ENCODE peak calls at places on chromosomes 6 and 20, in six cellular contexts. One of them, this sample, is unnamed.

GRCh38 chr6:119349041-119349340 is 570 bp downstream of the MAN1A1 start:
- DNase-seq in NT2/D1: no peak
- DNase-seq in esophagus muscularis mucosa: no peak
- DNase-seq in aorta: no peak
- DNase-seq in ascending aorta: no peak
- DNase-seq in CD4-positive, CD25-positive, alpha-beta regulatory T cell: no peak
- DNase-seq in this sample: no peak

GRCh38 chr6:63928613-63929012 is 293.0 kb downstream of the PHF3 start:
- DNase-seq in esophagus muscularis mucosa: no peak
- DNase-seq in NT2/D1: no peak
- DNase-seq in ascending aorta: no peak
- DNase-seq in CD4-positive, CD25-positive, alpha-beta regulatory T cell: no peak
- DNase-seq in aorta: no peak
- DNase-seq in this sample: no peak

GRCh38 chr6:55886185-55886836 is 10.9 kb upstream of the BMP5 start:
- DNase-seq in NT2/D1: no peak
- DNase-seq in ascending aorta: no peak
- DNase-seq in aorta: no peak
- DNase-seq in CD4-positive, CD25-positive, alpha-beta regulatory T cell: no peak
- DNase-seq in esophagus muscularis mucosa: no peak
- DNase-seq in this sample: no peak

GRCh38 chr20:17873410-17874270 is 95.0 kb downstream of the SNX5 start:
- DNase-seq in NT2/D1: no peak
- DNase-seq in ascending aorta: peak; percentile 55
- DNase-seq in CD4-positive, CD25-positive, alpha-beta regulatory T cell: no peak
- DNase-seq in aorta: peak; percentile 94
- DNase-seq in esophagus muscularis mucosa: no peak
- DNase-seq in this sample: no peak

GRCh38 chr6:57207141-57207540 is 15.0 kb downstream of the RAB23 start:
- DNase-seq in NT2/D1: no peak
- DNase-seq in aorta: no peak
- DNase-seq in CD4-positive, CD25-positive, alpha-beta regulatory T cell: no peak
- DNase-seq in esophagus muscularis mucosa: no peak
- DNase-seq in ascending aorta: no peak
- DNase-seq in this sample: no peak

GRCh38 chr20:48157970-48158369 is 372.7 kb upstream of the SULF2 start:
- DNase-seq in esophagus muscularis mucosa: no peak
- DNase-seq in NT2/D1: no peak
- DNase-seq in aorta: peak; percentile 55
- DNase-seq in ascending aorta: no peak
- DNase-seq in CD4-positive, CD25-positive, alpha-beta regulatory T cell: no peak
- DNase-seq in this sample: no peak

GRCh38 chr6:85405175-85405852 is 44.6 kb upstream of the NT5E start:
- DNase-seq in CD4-positive, CD25-positive, alpha-beta regulatory T cell: no peak
- DNase-seq in aorta: no peak
- DNase-seq in NT2/D1: no peak
- DNase-seq in esophagus muscularis mucosa: no peak
- DNase-seq in ascending aorta: no peak
- DNase-seq in this sample: no peak

GRCh38 chr20:517221-517620 is 26.4 kb downstream of the CSNK2A1 start:
- DNase-seq in NT2/D1: no peak
- DNase-seq in esophagus muscularis mucosa: no peak
- DNase-seq in ascending aorta: no peak
- DNase-seq in CD4-positive, CD25-positive, alpha-beta regulatory T cell: no peak
- DNase-seq in aorta: no peak
- DNase-seq in this sample: no peak

GRCh38 chr20:4956200-4956810 is 45.0 kb downstream of the SLC23A2 start:
- DNase-seq in ascending aorta: no peak
- DNase-seq in aorta: no peak
- DNase-seq in esophagus muscularis mucosa: no peak
- DNase-seq in CD4-positive, CD25-positive, alpha-beta regulatory T cell: peak; percentile 56
- DNase-seq in NT2/D1: peak; percentile 54
- DNase-seq in this sample: no peak

GRCh38 chr20:40536866-40537265 is 152.2 kb downstream of the MAFB start:
- DNase-seq in CD4-positive, CD25-positive, alpha-beta regulatory T cell: no peak
- DNase-seq in ascending aorta: no peak
- DNase-seq in aorta: no peak
- DNase-seq in NT2/D1: no peak
- DNase-seq in esophagus muscularis mucosa: no peak
- DNase-seq in this sample: no peak

GRCh38 chr20:58127731-58128130 is 100.7 kb downstream of the ANKRD60 start:
- DNase-seq in aorta: no peak
- DNase-seq in NT2/D1: no peak
- DNase-seq in CD4-positive, CD25-positive, alpha-beta regulatory T cell: no peak
- DNase-seq in esophagus muscularis mucosa: peak; percentile 50
- DNase-seq in ascending aorta: no peak
- DNase-seq in this sample: no peak

GRCh38 chr20:1816384-1817381 is 78.5 kb upstream of the SIRPA start:
- DNase-seq in NT2/D1: no peak
- DNase-seq in aorta: no peak
- DNase-seq in esophagus muscularis mucosa: peak; percentile 90
- DNase-seq in ascending aorta: no peak
- DNase-seq in CD4-positive, CD25-positive, alpha-beta regulatory T cell: no peak
- DNase-seq in this sample: no peak

GRCh38 chr6:27593200-27593818 is 120.4 kb upstream of the ZNF184 start:
- DNase-seq in esophagus muscularis mucosa: no peak
- DNase-seq in aorta: no peak
- DNase-seq in ascending aorta: no peak
- DNase-seq in CD4-positive, CD25-positive, alpha-beta regulatory T cell: no peak
- DNase-seq in NT2/D1: no peak
- DNase-seq in this sample: no peak

GRCh38 chr6:115914098-115914497 is 146.6 kb downstream of the FRK start:
- DNase-seq in CD4-positive, CD25-positive, alpha-beta regulatory T cell: no peak
- DNase-seq in aorta: no peak
- DNase-seq in NT2/D1: no peak
- DNase-seq in ascending aorta: no peak
- DNase-seq in esophagus muscularis mucosa: no peak
- DNase-seq in this sample: no peak

GRCh38 chr6:100232791-100233573 is 231.7 kb downstream of the SIM1 start:
- DNase-seq in aorta: no peak
- DNase-seq in ascending aorta: no peak
- DNase-seq in CD4-positive, CD25-positive, alpha-beta regulatory T cell: no peak
- DNase-seq in NT2/D1: no peak
- DNase-seq in esophagus muscularis mucosa: no peak
- DNase-seq in this sample: no peak

GRCh38 chr6:138115191-138115590 is 8.0 kb upstream of the PERP start:
- DNase-seq in CD4-positive, CD25-positive, alpha-beta regulatory T cell: no peak
- DNase-seq in aorta: no peak
- DNase-seq in NT2/D1: no peak
- DNase-seq in ascending aorta: no peak
- DNase-seq in esophagus muscularis mucosa: no peak
- DNase-seq in this sample: no peak

GRCh38 chr6:41715779-41716515 is 19.5 kb downstream of the TFEB start:
- DNase-seq in esophagus muscularis mucosa: no peak
- DNase-seq in CD4-positive, CD25-positive, alpha-beta regulatory T cell: no peak
- DNase-seq in ascending aorta: no peak
- DNase-seq in NT2/D1: no peak
- DNase-seq in aorta: no peak
- DNase-seq in this sample: no peak

GRCh38 chr6:41713650-41714291 is 21.6 kb downstream of the TFEB start:
- DNase-seq in NT2/D1: no peak
- DNase-seq in ascending aorta: no peak
- DNase-seq in esophagus muscularis mucosa: no peak
- DNase-seq in CD4-positive, CD25-positive, alpha-beta regulatory T cell: no peak
- DNase-seq in aorta: no peak
- DNase-seq in this sample: no peak

GRCh38 chr6:41712651-41713103 is 22.7 kb downstream of the TFEB start:
- DNase-seq in ascending aorta: peak; percentile 56
- DNase-seq in esophagus muscularis mucosa: no peak
- DNase-seq in NT2/D1: no peak
- DNase-seq in CD4-positive, CD25-positive, alpha-beta regulatory T cell: no peak
- DNase-seq in aorta: peak; percentile 87
- DNase-seq in this sample: no peak

GRCh38 chr6:41713161-41713649 is 22.2 kb downstream of the TFEB start:
- DNase-seq in esophagus muscularis mucosa: no peak
- DNase-seq in NT2/D1: no peak
- DNase-seq in aorta: peak; percentile 65
- DNase-seq in CD4-positive, CD25-positive, alpha-beta regulatory T cell: no peak
- DNase-seq in ascending aorta: no peak
- DNase-seq in this sample: no peak

DNA sequence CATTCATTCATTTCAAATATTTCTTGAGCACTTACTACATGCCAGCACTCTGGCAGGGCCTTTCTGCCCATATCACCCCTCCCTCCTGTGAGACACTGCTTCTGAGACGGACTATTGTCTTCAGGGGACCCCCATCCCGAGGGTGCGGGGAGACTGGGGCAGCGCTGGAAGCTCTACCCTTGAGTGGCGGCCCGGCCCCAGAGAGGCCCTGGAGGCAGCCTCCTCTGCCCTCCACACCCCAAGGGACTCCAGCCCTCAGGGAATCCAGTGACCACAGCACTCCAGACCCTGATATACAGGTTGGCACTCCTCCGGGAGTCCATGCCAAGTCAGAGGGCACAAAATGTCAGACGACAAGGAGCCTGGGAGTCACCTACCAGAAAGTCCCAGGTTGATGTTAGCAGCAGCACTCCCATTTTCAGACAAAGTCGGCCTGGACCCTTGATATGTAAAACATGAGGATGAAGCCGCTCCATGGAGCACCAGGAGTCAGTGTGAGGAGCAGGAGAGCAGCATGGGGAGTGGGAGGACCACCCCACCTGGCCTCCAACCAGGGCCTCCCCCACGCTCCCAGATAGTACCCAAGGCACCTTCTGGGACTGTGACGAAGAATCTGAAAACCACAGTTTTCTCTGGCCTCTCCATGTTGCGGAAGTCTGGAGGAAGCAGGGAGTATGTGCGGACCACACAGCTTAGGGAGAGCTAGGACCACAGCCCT is 20.7 kb downstream of the TFEB start:
- DNase-seq in ascending aorta: no peak
- DNase-seq in aorta: no peak
- DNase-seq in CD4-positive, CD25-positive, alpha-beta regulatory T cell: no peak
- DNase-seq in esophagus muscularis mucosa: no peak
- DNase-seq in NT2/D1: no peak
- DNase-seq in this sample: no peak
- H3K4me3 ChIP-seq in ascending aorta: no peak overlapping the region
- H3K4me3 ChIP-seq in aorta: no peak overlapping the region
- H3K4me3 ChIP-seq in CD4-positive, CD25-positive, alpha-beta regulatory T cell: no peak overlapping the region
- H3K4me3 ChIP-seq in esophagus muscularis mucosa: no peak overlapping the region
- H3K4me3 ChIP-seq in NT2/D1: no peak overlapping the region
- H3K4me3 ChIP-seq in this sample: no peak overlapping the region

GRCh38 chr6:31111712-31112111 is 663 bp downstream of the C6orf15 start:
- DNase-seq in CD4-positive, CD25-positive, alpha-beta regulatory T cell: no peak
- DNase-seq in esophagus muscularis mucosa: no peak
- DNase-seq in NT2/D1: no peak
- DNase-seq in ascending aorta: no peak
- DNase-seq in aorta: no peak
- DNase-seq in this sample: no peak

GRCh38 chr6:31113861-31114539 is 600 bp upstream of the PSORS1C1 start:
- DNase-seq in esophagus muscularis mucosa: no peak
- DNase-seq in aorta: peak; percentile 57
- DNase-seq in ascending aorta: no peak
- DNase-seq in CD4-positive, CD25-positive, alpha-beta regulatory T cell: no peak
- DNase-seq in NT2/D1: no peak
- DNase-seq in this sample: no peak

GRCh38 chr6:31114540-31114876 is at the start of gene PSORS1C1:
- DNase-seq in ascending aorta: peak; percentile 58
- DNase-seq in aorta: peak; percentile 94
- DNase-seq in NT2/D1: no peak
- DNase-seq in esophagus muscularis mucosa: peak; percentile 94
- DNase-seq in CD4-positive, CD25-positive, alpha-beta regulatory T cell: no peak
- DNase-seq in this sample: no peak

GRCh38 chr6:31112478-31112877 is at the start of gene C6orf15:
- DNase-seq in CD4-positive, CD25-positive, alpha-beta regulatory T cell: no peak
- DNase-seq in ascending aorta: no peak
- DNase-seq in NT2/D1: no peak
- DNase-seq in aorta: no peak
- DNase-seq in esophagus muscularis mucosa: no peak
- DNase-seq in this sample: no peak

DNA sequence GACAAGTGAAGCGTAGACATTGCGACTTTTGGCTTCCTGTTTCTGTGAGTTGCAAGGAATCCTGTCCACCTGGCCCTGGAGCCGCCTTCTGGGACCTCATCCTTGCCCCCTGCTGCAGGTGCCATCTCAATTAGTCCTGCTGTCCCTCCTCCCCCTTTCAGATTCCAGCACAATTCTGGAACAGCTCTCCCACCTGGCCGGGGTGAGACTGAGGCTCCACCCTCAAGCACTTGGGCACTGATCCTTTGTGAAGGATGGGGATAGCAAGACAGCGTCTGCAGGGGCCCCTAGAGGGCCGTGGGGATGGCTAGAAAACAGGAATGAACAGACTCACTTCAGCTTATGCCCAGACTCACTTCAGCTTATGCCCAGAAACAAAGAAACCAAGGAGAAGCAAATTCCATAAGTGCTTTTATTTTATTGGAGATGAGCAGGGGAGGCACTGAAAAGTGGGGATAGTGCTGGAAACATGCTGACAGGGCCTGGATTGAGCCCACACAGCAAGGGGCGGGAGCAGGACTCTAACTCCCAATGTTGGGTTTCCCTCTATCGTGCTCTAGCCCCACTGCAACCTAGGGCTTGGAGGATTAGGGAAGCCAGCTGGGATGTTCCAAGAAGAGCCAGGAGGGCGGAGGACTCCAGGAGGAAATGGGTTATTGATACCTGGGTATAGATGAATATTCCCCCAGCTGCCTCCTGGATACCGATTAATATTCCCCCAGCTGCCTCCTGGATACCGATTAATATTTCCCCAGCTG is 1.4 kb downstream of the C6orf15 start:
- DNase-seq in aorta: peak; percentile 27
- DNase-seq in ascending aorta: no peak
- DNase-seq in esophagus muscularis mucosa: no peak
- DNase-seq in NT2/D1: no peak
- DNase-seq in CD4-positive, CD25-positive, alpha-beta regulatory T cell: no peak
- DNase-seq in this sample: no peak
- H3K4me1 ChIP-seq in aorta: no peaks in the 10 kb centered on the region
- H3K4me1 ChIP-seq in ascending aorta: no peaks in the 10 kb centered on the region
- H3K4me1 ChIP-seq in esophagus muscularis mucosa: peaks cover 22% of the 10 kb centered on the region
- H3K4me1 ChIP-seq in NT2/D1: peaks cover 16% of the 10 kb centered on the region
- H3K4me1 ChIP-seq in CD4-positive, CD25-positive, alpha-beta regulatory T cell: no peaks in the 10 kb centered on the region
- H3K4me1 ChIP-seq in this sample: peaks cover 9% of the 10 kb centered on the region

GRCh38 chr6:12886961-12887775 is 170.6 kb downstream of the PHACTR1 start:
- DNase-seq in esophagus muscularis mucosa: no peak
- DNase-seq in aorta: no peak
- DNase-seq in ascending aorta: no peak
- DNase-seq in CD4-positive, CD25-positive, alpha-beta regulatory T cell: no peak
- DNase-seq in NT2/D1: peak; percentile 47
- DNase-seq in this sample: peak; percentile 54
- H3K4me3 ChIP-seq in esophagus muscularis mucosa: no peak overlapping the region
- H3K4me3 ChIP-seq in aorta: no peak overlapping the region
- H3K4me3 ChIP-seq in ascending aorta: no peak overlapping the region
- H3K4me3 ChIP-seq in CD4-positive, CD25-positive, alpha-beta regulatory T cell: no peak overlapping the region
- H3K4me3 ChIP-seq in NT2/D1: no peak overlapping the region
- H3K4me3 ChIP-seq in this sample: no peak overlapping the region

DNA sequence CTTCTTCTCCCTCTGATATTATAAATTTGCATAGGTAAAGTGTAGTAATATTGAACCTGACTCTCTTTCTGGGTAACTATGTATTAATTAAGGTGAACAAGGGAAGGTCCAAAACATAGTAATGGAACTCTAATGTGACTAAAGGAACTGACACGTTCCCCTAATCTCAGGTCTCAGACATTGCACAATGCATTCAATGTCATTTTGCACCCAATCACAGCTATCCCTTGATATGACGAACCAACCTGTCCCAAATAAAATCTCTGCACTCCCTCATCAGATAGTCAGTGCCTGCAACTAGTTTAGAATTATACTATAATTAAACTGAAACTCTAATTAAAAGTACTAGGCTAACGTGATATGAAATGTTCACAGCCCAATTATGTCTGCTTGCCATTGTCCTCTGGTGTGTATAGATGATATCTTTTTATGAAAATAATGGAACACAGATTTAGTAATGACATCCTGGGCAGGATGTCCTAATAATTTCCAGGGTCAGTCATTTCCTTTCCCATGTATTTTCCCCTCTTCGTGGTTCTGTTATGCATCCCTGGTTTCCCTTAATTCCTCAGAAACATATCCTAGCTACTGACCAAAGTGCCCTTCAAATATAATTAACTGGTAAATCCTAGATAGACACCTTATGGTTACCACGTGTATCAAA is 36.8 kb downstream of the PTPRK start:
- DNase-seq in CD4-positive, CD25-positive, alpha-beta regulatory T cell: no peak
- DNase-seq in NT2/D1: no peak
- DNase-seq in aorta: no peak
- DNase-seq in ascending aorta: no peak
- DNase-seq in esophagus muscularis mucosa: no peak
- DNase-seq in this sample: no peak
- H3K4me1 ChIP-seq in CD4-positive, CD25-positive, alpha-beta regulatory T cell: peaks cover 3% of the 10 kb centered on the region
- H3K4me1 ChIP-seq in NT2/D1: no peaks in the 10 kb centered on the region
- H3K4me1 ChIP-seq in aorta: no peaks in the 10 kb centered on the region
- H3K4me1 ChIP-seq in ascending aorta: no peaks in the 10 kb centered on the region
- H3K4me1 ChIP-seq in esophagus muscularis mucosa: peaks cover 14% of the 10 kb centered on the region
- H3K4me1 ChIP-seq in this sample: peaks cover 6% of the 10 kb centered on the region